ENCODE peak calls at places on chromosomes 2 and 18, in six cellular contexts. One of them, this sample, is unnamed.
A peak's percentile ranks its signal among the peaks of the same experiment; 100 is the strongest.

GRCh38 chr2:129133692-129134641 is 815.3 kb upstream of the HS6ST1 start:
- DNase-seq in trophoblast cell: no peak
- DNase-seq in IMR-90: no peak
- DNase-seq in neuronal stem cell: no peak
- DNase-seq in H1: no peak
- DNase-seq in mesendoderm: peak; percentile 30
- DNase-seq in this sample: no peak

GRCh38 chr2:60216452-60216995 is 336.9 kb downstream of the BCL11A start:
- DNase-seq in trophoblast cell: no peak
- DNase-seq in IMR-90: no peak
- DNase-seq in neuronal stem cell: no peak
- DNase-seq in H1: no peak
- DNase-seq in mesendoderm: no peak
- DNase-seq in this sample: no peak

GRCh38 chr2:231512222-231512621 is 18.0 kb downstream of the NMUR1 start:
- DNase-seq in trophoblast cell: no peak
- DNase-seq in IMR-90: no peak
- DNase-seq in neuronal stem cell: no peak
- DNase-seq in H1: no peak
- DNase-seq in mesendoderm: no peak
- DNase-seq in this sample: no peak

GRCh38 chr2:190720691-190721090 is 71.8 kb downstream of the NAB1 start:
- DNase-seq in trophoblast cell: no peak
- DNase-seq in IMR-90: no peak
- DNase-seq in neuronal stem cell: no peak
- DNase-seq in H1: no peak
- DNase-seq in mesendoderm: no peak
- DNase-seq in this sample: no peak

GRCh38 chr18:79211844-79212243 is 142.7 kb downstream of the ATP9B start:
- DNase-seq in trophoblast cell: peak; percentile 10
- DNase-seq in IMR-90: peak; percentile 22
- DNase-seq in neuronal stem cell: no peak
- DNase-seq in H1: no peak
- DNase-seq in mesendoderm: no peak
- DNase-seq in this sample: no peak

GRCh38 chr2:198143156-198143555 is 338.8 kb downstream of the PLCL1 start:
- DNase-seq in trophoblast cell: no peak
- DNase-seq in IMR-90: no peak
- DNase-seq in neuronal stem cell: no peak
- DNase-seq in H1: no peak
- DNase-seq in mesendoderm: no peak
- DNase-seq in this sample: no peak

GRCh38 chr2:237941239-237941638 is 25.6 kb upstream of the UBE2F start:
- DNase-seq in trophoblast cell: peak; percentile 75
- DNase-seq in IMR-90: no peak
- DNase-seq in neuronal stem cell: no peak
- DNase-seq in H1: no peak
- DNase-seq in mesendoderm: no peak
- DNase-seq in this sample: no peak

GRCh38 chr2:104851236-104852160 is 2.4 kb upstream of the POU3F3 start:
- DNase-seq in trophoblast cell: no peak
- DNase-seq in IMR-90: no peak
- DNase-seq in neuronal stem cell: no peak
- DNase-seq in H1: no peak
- DNase-seq in mesendoderm: peak; percentile 27
- DNase-seq in this sample: no peak

GRCh38 chr2:62705859-62706720 is 577 bp downstream of the EHBP1 start:
- DNase-seq in trophoblast cell: peak; percentile 57
- DNase-seq in IMR-90: peak; percentile 34
- DNase-seq in neuronal stem cell: peak; percentile 61
- DNase-seq in H1: peak; percentile 77
- DNase-seq in mesendoderm: peak; percentile 78
- DNase-seq in this sample: peak; percentile 74

GRCh38 chr18:30121397-30121796 is 921.1 kb downstream of the DSC3 start:
- DNase-seq in trophoblast cell: no peak
- DNase-seq in IMR-90: no peak
- DNase-seq in neuronal stem cell: no peak
- DNase-seq in H1: no peak
- DNase-seq in mesendoderm: no peak
- DNase-seq in this sample: no peak

GRCh38 chr18:77056399-77057015 is 76.1 kb downstream of the MBP start:
- DNase-seq in trophoblast cell: no peak
- DNase-seq in IMR-90: no peak
- DNase-seq in neuronal stem cell: no peak
- DNase-seq in H1: no peak
- DNase-seq in mesendoderm: peak; percentile 76
- DNase-seq in this sample: no peak

GRCh38 chr2:107475859-107476258 is 350.8 kb upstream of the RGPD4 start:
- DNase-seq in trophoblast cell: no peak
- DNase-seq in IMR-90: no peak
- DNase-seq in neuronal stem cell: no peak
- DNase-seq in H1: no peak
- DNase-seq in mesendoderm: no peak
- DNase-seq in this sample: no peak

GRCh38 chr2:159695798-159696448 is 16.4 kb upstream of the MARCHF7 start:
- DNase-seq in trophoblast cell: peak; percentile 53
- DNase-seq in IMR-90: no peak
- DNase-seq in neuronal stem cell: no peak
- DNase-seq in H1: no peak
- DNase-seq in mesendoderm: no peak
- DNase-seq in this sample: no peak

GRCh38 chr2:163419000-163419575 is 316.7 kb downstream of the FIGN start:
- DNase-seq in trophoblast cell: no peak
- DNase-seq in IMR-90: no peak
- DNase-seq in neuronal stem cell: no peak
- DNase-seq in H1: no peak
- DNase-seq in mesendoderm: no peak
- DNase-seq in this sample: no peak

GRCh38 chr18:29749699-29750098 is 1292.8 kb downstream of the DSC3 start:
- DNase-seq in trophoblast cell: peak; percentile 88
- DNase-seq in IMR-90: peak; percentile 60
- DNase-seq in neuronal stem cell: no peak
- DNase-seq in H1: no peak
- DNase-seq in mesendoderm: peak; percentile 10
- DNase-seq in this sample: no peak

GRCh38 chr2:140178224-140178623 is 1398.0 kb upstream of the NXPH2 start:
- DNase-seq in trophoblast cell: no peak
- DNase-seq in IMR-90: no peak
- DNase-seq in neuronal stem cell: no peak
- DNase-seq in H1: no peak
- DNase-seq in mesendoderm: no peak
- DNase-seq in this sample: no peak

DNA sequence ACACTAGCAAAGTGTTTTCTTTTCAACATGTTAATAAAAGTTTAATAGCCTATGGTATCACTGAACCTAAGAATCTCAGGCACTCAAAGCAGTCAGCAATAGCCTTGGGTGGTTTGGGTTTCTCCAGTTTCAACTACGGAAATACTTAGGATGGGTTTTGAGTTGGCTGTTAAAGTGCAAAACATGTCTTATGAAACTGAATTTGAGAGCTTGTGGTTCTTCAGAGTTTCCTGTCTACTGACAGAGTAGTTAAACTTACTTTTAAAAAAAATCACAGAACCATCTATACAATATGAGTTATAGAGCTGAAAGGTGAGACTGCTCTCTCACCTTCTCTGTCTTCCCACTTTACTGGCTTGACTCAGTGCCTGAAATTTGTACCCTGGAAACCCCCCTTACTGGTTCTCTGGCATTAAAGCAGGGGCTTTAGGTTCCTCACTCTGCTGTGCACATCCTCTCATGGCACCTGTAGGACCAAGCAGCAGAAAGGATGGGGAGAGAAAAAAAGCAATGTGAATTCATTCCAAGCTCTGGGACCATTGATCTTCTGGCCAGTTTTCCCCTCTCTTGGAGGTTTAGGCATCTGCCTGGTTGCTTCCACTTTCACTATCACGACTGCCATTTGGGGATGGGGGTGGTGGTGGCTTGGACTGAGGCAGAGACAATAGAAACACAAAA is 18.1 kb downstream of the CCDC141 start:
- DNase-seq in trophoblast cell: peak; percentile 60
- DNase-seq in IMR-90: peak; percentile 1
- DNase-seq in neuronal stem cell: no peak
- DNase-seq in H1: no peak
- DNase-seq in mesendoderm: no peak
- DNase-seq in this sample: no peak
- H3K9ac ChIP-seq in trophoblast cell: no peak overlapping the region
- H3K9ac ChIP-seq in IMR-90: no peak overlapping the region
- H3K9ac ChIP-seq in neuronal stem cell: no peak overlapping the region
- H3K9ac ChIP-seq in H1: no peak overlapping the region
- H3K9ac ChIP-seq in mesendoderm: no peak overlapping the region
- H3K9ac ChIP-seq in this sample: peak overlapping the region; percentile 31

GRCh38 chr2:239249048-239249447 is 151.8 kb downstream of the HDAC4 start:
- DNase-seq in trophoblast cell: no peak
- DNase-seq in IMR-90: no peak
- DNase-seq in neuronal stem cell: no peak
- DNase-seq in H1: no peak
- DNase-seq in mesendoderm: no peak
- DNase-seq in this sample: no peak

GRCh38 chr2:239251971-239252370 is 148.8 kb downstream of the HDAC4 start:
- DNase-seq in trophoblast cell: no peak
- DNase-seq in IMR-90: no peak
- DNase-seq in neuronal stem cell: no peak
- DNase-seq in H1: no peak
- DNase-seq in mesendoderm: no peak
- DNase-seq in this sample: no peak

GRCh38 chr2:239252433-239253200 is 148.2 kb downstream of the HDAC4 start:
- DNase-seq in trophoblast cell: peak; percentile 11
- DNase-seq in IMR-90: peak; percentile 28
- DNase-seq in neuronal stem cell: no peak
- DNase-seq in H1: no peak
- DNase-seq in mesendoderm: no peak
- DNase-seq in this sample: no peak

GRCh38 chr2:239249781-239250180 is 151.0 kb downstream of the HDAC4 start:
- DNase-seq in trophoblast cell: peak; percentile 24
- DNase-seq in IMR-90: peak; percentile 93
- DNase-seq in neuronal stem cell: no peak
- DNase-seq in H1: no peak
- DNase-seq in mesendoderm: no peak
- DNase-seq in this sample: no peak

DNA sequence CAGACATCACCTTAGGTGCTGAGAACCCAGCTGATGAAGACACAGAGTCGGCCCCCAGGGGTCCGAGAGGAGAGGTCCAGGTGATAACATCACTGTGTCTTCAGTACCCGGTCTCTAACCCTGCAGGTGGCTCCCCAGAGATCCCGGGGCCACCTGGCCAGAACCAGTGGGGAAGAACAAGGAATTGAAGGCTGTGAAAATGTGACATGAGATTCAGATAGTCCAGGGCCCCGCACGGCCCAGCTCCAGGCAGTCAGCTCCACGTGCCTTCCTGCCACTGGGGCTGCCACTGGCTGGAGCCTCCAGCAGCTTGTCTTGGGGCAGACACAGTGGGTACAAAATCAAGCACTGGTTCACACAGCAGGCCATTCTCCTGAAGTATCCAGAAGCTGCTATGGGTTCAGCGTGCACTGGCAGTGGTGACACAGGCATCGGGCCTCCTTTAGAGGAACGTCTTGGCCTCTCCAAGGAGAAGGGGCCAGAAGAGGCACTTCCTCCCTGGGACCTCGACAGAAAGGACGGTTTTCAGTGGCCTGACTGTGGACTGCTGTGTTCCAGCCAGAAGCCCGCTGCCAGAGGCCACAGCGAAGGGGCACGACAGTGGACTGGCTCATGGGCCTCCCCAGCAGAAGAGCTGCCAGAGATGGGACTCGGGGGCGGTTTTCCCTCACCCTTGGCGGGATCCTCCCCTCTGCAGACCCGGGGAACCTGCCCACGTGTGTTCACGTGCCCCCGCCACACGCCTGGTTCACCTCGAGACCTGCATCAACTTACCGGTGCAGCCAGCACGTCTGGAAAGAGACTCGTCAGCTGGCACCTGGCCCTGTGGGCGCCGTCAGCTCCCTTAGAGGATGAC is 150.4 kb downstream of the HDAC4 start:
- DNase-seq in trophoblast cell: no peak
- DNase-seq in IMR-90: no peak
- DNase-seq in neuronal stem cell: no peak
- DNase-seq in H1: no peak
- DNase-seq in mesendoderm: no peak
- DNase-seq in this sample: no peak
- H3K27ac ChIP-seq in trophoblast cell: no peak overlapping the region
- H3K27ac ChIP-seq in IMR-90: peak overlapping the region; percentile 85
- H3K27ac ChIP-seq in neuronal stem cell: no peak overlapping the region
- H3K27ac ChIP-seq in H1: no peak overlapping the region
- H3K27ac ChIP-seq in mesendoderm: no peak overlapping the region
- H3K27ac ChIP-seq in this sample: no peak overlapping the region

GRCh38 chr2:160736148-160736547 is 242.5 kb upstream of the RBMS1 start:
- DNase-seq in trophoblast cell: no peak
- DNase-seq in IMR-90: no peak
- DNase-seq in neuronal stem cell: no peak
- DNase-seq in H1: no peak
- DNase-seq in mesendoderm: peak; percentile 52
- DNase-seq in this sample: no peak
- H3K18ac ChIP-seq in trophoblast cell: no peak overlapping the region
- H3K18ac ChIP-seq in IMR-90: peak overlapping the region; percentile 96
- H3K18ac ChIP-seq in neuronal stem cell: no peak overlapping the region
- H3K18ac ChIP-seq in H1: no peak overlapping the region
- H3K18ac ChIP-seq in mesendoderm: no peak overlapping the region
- H3K18ac ChIP-seq in this sample: no peak overlapping the region

DNA sequence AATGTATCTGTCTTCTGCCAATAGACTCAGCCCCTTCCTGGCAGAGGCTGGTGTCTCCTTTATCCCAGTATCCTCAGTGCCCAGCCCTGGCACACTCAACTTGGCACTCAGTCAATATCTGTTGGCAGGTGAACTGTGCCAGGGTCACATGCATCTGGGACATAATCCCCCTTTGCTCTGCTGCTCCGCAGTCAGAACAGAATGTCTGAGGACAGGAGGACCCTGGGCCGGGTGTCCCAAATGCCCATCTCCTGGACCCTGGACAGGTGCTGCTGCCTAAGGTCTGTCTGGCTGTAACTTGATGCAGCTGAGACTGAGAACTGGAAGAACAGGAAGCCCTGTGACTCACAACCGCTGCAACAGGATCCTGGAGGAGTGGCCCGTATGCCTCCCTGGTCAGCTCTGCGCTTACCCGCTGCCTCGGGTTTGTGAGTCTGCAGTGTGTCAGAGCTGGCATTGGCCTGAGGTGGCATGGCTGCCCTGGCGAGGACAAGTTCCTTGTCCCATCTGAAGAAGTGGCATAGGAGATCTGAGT is 11.4 kb downstream of the HK2 start:
- DNase-seq in trophoblast cell: peak; percentile 94
- DNase-seq in IMR-90: peak; percentile 94
- DNase-seq in neuronal stem cell: no peak
- DNase-seq in H1: peak; percentile 56
- DNase-seq in mesendoderm: peak; percentile 74
- DNase-seq in this sample: peak; percentile 72
- H3K9ac ChIP-seq in trophoblast cell: no peak overlapping the region
- H3K9ac ChIP-seq in IMR-90: no peak overlapping the region
- H3K9ac ChIP-seq in neuronal stem cell: no peak overlapping the region
- H3K9ac ChIP-seq in H1: no peak overlapping the region
- H3K9ac ChIP-seq in mesendoderm: no peak overlapping the region
- H3K9ac ChIP-seq in this sample: no peak overlapping the region

GRCh38 chr2:199928226-199928625 is 17.1 kb downstream of the C2orf69 start:
- DNase-seq in trophoblast cell: no peak
- DNase-seq in IMR-90: no peak
- DNase-seq in neuronal stem cell: no peak
- DNase-seq in H1: no peak
- DNase-seq in mesendoderm: no peak
- DNase-seq in this sample: no peak
- H3K27ac ChIP-seq in trophoblast cell: no peak overlapping the region
- H3K27ac ChIP-seq in IMR-90: no peak overlapping the region
- H3K27ac ChIP-seq in neuronal stem cell: no peak overlapping the region
- H3K27ac ChIP-seq in H1: no peak overlapping the region
- H3K27ac ChIP-seq in mesendoderm: no peak overlapping the region
- H3K27ac ChIP-seq in this sample: no peak overlapping the region